ENCODE peak calls at places on chromosomes 12 and 14, in seven cellular contexts. One of them, this sample, is unnamed.

GRCh38 chr12:88258396-88258795 is 116.3 kb downstream of the TMTC3 start:
- DNase-seq in fibroblast of lung: no peak
- DNase-seq in K562: no peak
- DNase-seq in BJ: peak
- DNase-seq in A549: no peak
- DNase-seq in AG04450: no peak
- DNase-seq in CD4-positive, alpha-beta T cell: no peak
- DNase-seq in this sample: peak

GRCh38 chr12:10111451-10111850 is 12.7 kb upstream of the CLEC1A start:
- DNase-seq in fibroblast of lung: no peak
- DNase-seq in AG04450: no peak
- DNase-seq in BJ: no peak
- DNase-seq in CD4-positive, alpha-beta T cell: no peak
- DNase-seq in K562: peak
- DNase-seq in A549: no peak
- DNase-seq in this sample: no peak

GRCh38 chr14:95432152-95433093 is 84.0 kb downstream of the SYNE3 start:
- DNase-seq in AG04450: no peak
- DNase-seq in BJ: no peak
- DNase-seq in CD4-positive, alpha-beta T cell: no peak
- DNase-seq in K562: peak
- DNase-seq in A549: peak
- DNase-seq in fibroblast of lung: peak
- DNase-seq in this sample: no peak

GRCh38 chr12:121404734-121405133 is 4.8 kb downstream of the RNF34 start:
- DNase-seq in BJ: no peak
- DNase-seq in CD4-positive, alpha-beta T cell: no peak
- DNase-seq in K562: peak
- DNase-seq in AG04450: no peak
- DNase-seq in A549: no peak
- DNase-seq in fibroblast of lung: no peak
- DNase-seq in this sample: no peak

GRCh38 chr14:61260939-61261776 is 20.0 kb downstream of the TMEM30B start:
- DNase-seq in CD4-positive, alpha-beta T cell: no peak
- DNase-seq in AG04450: peak
- DNase-seq in BJ: peak
- DNase-seq in K562: no peak
- DNase-seq in A549: peak
- DNase-seq in fibroblast of lung: peak
- DNase-seq in this sample: peak

GRCh38 chr14:68820536-68820935 is 27.7 kb upstream of the ZFP36L1 start:
- DNase-seq in AG04450: no peak
- DNase-seq in CD4-positive, alpha-beta T cell: no peak
- DNase-seq in fibroblast of lung: no peak
- DNase-seq in A549: no peak
- DNase-seq in BJ: no peak
- DNase-seq in K562: no peak
- DNase-seq in this sample: no peak

GRCh38 chr12:68011206-68011881 is 22.1 kb downstream of the IFNG-AS1 start:
- DNase-seq in A549: no peak
- DNase-seq in BJ: no peak
- DNase-seq in K562: no peak
- DNase-seq in AG04450: no peak
- DNase-seq in CD4-positive, alpha-beta T cell: no peak
- DNase-seq in fibroblast of lung: no peak
- DNase-seq in this sample: no peak

GRCh38 chr12:57235012-57235727 is 5.7 kb downstream of the SHMT2 start:
- DNase-seq in A549: no peak
- DNase-seq in AG04450: no peak
- DNase-seq in fibroblast of lung: peak
- DNase-seq in BJ: no peak
- DNase-seq in K562: peak
- DNase-seq in CD4-positive, alpha-beta T cell: no peak
- DNase-seq in this sample: no peak

GRCh38 chr12:111274820-111275219 is 94.1 kb downstream of the PHETA1 start:
- DNase-seq in BJ: no peak
- DNase-seq in A549: no peak
- DNase-seq in CD4-positive, alpha-beta T cell: no peak
- DNase-seq in K562: peak
- DNase-seq in fibroblast of lung: no peak
- DNase-seq in AG04450: no peak
- DNase-seq in this sample: no peak

GRCh38 chr12:99611590-99611989 is 36.0 kb upstream of the GARIN6 start:
- DNase-seq in K562: no peak
- DNase-seq in BJ: no peak
- DNase-seq in AG04450: no peak
- DNase-seq in CD4-positive, alpha-beta T cell: no peak
- DNase-seq in A549: no peak
- DNase-seq in fibroblast of lung: peak
- DNase-seq in this sample: no peak

GRCh38 chr12:32462908-32463307 is 63.5 kb downstream of the FGD4 start:
- DNase-seq in K562: no peak
- DNase-seq in CD4-positive, alpha-beta T cell: no peak
- DNase-seq in A549: no peak
- DNase-seq in fibroblast of lung: no peak
- DNase-seq in AG04450: no peak
- DNase-seq in BJ: no peak
- DNase-seq in this sample: no peak

GRCh38 chr14:65377576-65377975 is 35.0 kb upstream of the FUT8 start:
- DNase-seq in BJ: no peak
- DNase-seq in AG04450: no peak
- DNase-seq in fibroblast of lung: no peak
- DNase-seq in K562: no peak
- DNase-seq in A549: peak
- DNase-seq in CD4-positive, alpha-beta T cell: no peak
- DNase-seq in this sample: peak

GRCh38 chr12:3744216-3744883 is 8.6 kb downstream of the CRACR2A start:
- DNase-seq in fibroblast of lung: no peak
- DNase-seq in AG04450: no peak
- DNase-seq in BJ: no peak
- DNase-seq in K562: no peak
- DNase-seq in A549: no peak
- DNase-seq in CD4-positive, alpha-beta T cell: no peak
- DNase-seq in this sample: no peak

GRCh38 chr12:121823727-121824115 is 19.9 kb downstream of the SETD1B start:
- DNase-seq in AG04450: no peak
- DNase-seq in A549: no peak
- DNase-seq in BJ: no peak
- DNase-seq in K562: no peak
- DNase-seq in CD4-positive, alpha-beta T cell: no peak
- DNase-seq in fibroblast of lung: no peak
- DNase-seq in this sample: no peak

GRCh38 chr14:24414732-24415420 is 14.6 kb downstream of the CBLN3 start:
- DNase-seq in A549: no peak
- DNase-seq in BJ: no peak
- DNase-seq in CD4-positive, alpha-beta T cell: no peak
- DNase-seq in AG04450: no peak
- DNase-seq in K562: no peak
- DNase-seq in fibroblast of lung: no peak
- DNase-seq in this sample: no peak

GRCh38 chr12:65279387-65280112 is 1.1 kb downstream of the MSRB3 start:
- DNase-seq in K562: no peak
- DNase-seq in fibroblast of lung: no peak
- DNase-seq in CD4-positive, alpha-beta T cell: no peak
- DNase-seq in BJ: no peak
- DNase-seq in A549: no peak
- DNase-seq in AG04450: no peak
- DNase-seq in this sample: no peak

GRCh38 chr14:72779679-72780078 is 114.2 kb downstream of the DPF3 start:
- DNase-seq in BJ: no peak
- DNase-seq in CD4-positive, alpha-beta T cell: no peak
- DNase-seq in AG04450: no peak
- DNase-seq in fibroblast of lung: no peak
- DNase-seq in A549: no peak
- DNase-seq in K562: no peak
- DNase-seq in this sample: no peak

DNA sequence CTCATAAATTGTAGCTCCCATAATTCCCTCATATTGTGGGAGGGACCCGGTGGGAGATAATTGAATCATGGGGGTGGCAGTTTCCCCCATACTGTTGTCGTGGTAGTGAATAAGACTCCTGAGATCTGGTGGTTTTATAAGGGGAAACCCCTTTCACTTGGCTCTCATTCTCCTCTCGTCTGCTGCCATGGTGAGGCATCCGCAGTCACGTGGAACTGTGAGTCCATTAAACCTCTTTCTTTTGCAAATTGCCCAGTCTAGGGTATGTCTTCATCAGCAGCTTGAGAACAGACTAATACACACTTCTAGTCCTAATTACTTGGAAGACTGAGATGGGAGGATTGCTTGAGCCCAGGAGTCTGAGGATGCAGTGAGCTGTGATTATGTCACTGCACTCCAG is 64.4 kb downstream of the TMX1 start:
- DNase-seq in A549: peak
- DNase-seq in fibroblast of lung: peak
- DNase-seq in CD4-positive, alpha-beta T cell: no peak
- DNase-seq in AG04450: no peak
- DNase-seq in K562: no peak
- DNase-seq in BJ: no peak
- DNase-seq in this sample: no peak
- TF ChIP-seq CTCF in A549: no peak
- TF ChIP-seq CTCF in fibroblast of lung: no peak
- TF ChIP-seq CTCF in CD4-positive, alpha-beta T cell: no peak
- TF ChIP-seq CTCF in AG04450: no peak
- TF ChIP-seq CTCF in K562: no peak
- TF ChIP-seq CTCF in BJ: no peak
- TF ChIP-seq CTCF in this sample: no peak

DNA sequence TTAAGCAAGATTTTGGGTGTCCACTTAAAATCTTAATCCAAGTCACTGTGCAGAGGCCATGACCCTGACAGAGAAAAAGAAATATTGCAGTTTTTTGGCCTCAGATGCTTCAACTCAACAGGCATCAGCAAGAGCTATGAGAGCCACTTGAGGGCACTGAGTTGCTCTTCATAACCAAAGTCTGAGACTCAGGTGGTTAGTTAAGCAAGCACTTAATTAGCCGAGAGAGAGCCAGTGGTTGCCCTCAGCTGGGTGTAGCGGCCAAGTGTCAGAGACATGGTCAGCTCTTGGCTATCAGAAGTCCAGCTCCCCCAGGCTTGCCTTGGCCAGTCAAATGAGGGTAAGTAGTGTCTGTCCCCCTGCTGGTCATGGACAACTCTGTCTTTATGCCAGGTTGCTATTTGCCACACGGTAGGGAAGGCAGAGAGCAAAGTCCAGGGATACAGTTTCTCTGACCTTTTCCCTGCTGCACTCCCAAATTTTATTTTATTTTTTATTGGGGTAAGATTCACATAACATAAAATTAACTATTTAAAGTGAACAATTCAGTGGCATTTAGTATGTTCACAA is 9.0 kb upstream of the KRT71 start:
- DNase-seq in A549: peak
- DNase-seq in fibroblast of lung: no peak
- DNase-seq in BJ: no peak
- DNase-seq in AG04450: no peak
- DNase-seq in CD4-positive, alpha-beta T cell: no peak
- DNase-seq in K562: peak
- DNase-seq in this sample: no peak
- TF ChIP-seq CTCF in A549: peak
- TF ChIP-seq CTCF in fibroblast of lung: no peak
- TF ChIP-seq CTCF in BJ: peak
- TF ChIP-seq CTCF in AG04450: no peak
- TF ChIP-seq CTCF in CD4-positive, alpha-beta T cell: no peak
- TF ChIP-seq CTCF in K562: peak
- TF ChIP-seq CTCF in this sample: peak

GRCh38 chr12:70365648-70366518 is at the start of gene KCNMB4:
- DNase-seq in A549: peak
- DNase-seq in AG04450: no peak
- DNase-seq in K562: peak
- DNase-seq in CD4-positive, alpha-beta T cell: peak
- DNase-seq in fibroblast of lung: peak
- DNase-seq in BJ: no peak
- DNase-seq in this sample: no peak

GRCh38 chr12:70367268-70368141 is 1.4 kb downstream of the KCNMB4 start:
- DNase-seq in CD4-positive, alpha-beta T cell: no peak
- DNase-seq in A549: no peak
- DNase-seq in AG04450: no peak
- DNase-seq in K562: no peak
- DNase-seq in fibroblast of lung: peak
- DNase-seq in BJ: no peak
- DNase-seq in this sample: no peak

GRCh38 chr12:70366581-70367267 is 634 bp downstream of the KCNMB4 start:
- DNase-seq in CD4-positive, alpha-beta T cell: peak
- DNase-seq in K562: peak
- DNase-seq in AG04450: peak
- DNase-seq in A549: peak
- DNase-seq in BJ: no peak
- DNase-seq in fibroblast of lung: peak
- DNase-seq in this sample: no peak

GRCh38 chr12:70364695-70365397 is 1.2 kb upstream of the KCNMB4 start:
- DNase-seq in BJ: no peak
- DNase-seq in fibroblast of lung: no peak
- DNase-seq in K562: no peak
- DNase-seq in AG04450: no peak
- DNase-seq in A549: peak
- DNase-seq in CD4-positive, alpha-beta T cell: no peak
- DNase-seq in this sample: no peak

GRCh38 chr12:70365398-70365647 is 767 bp upstream of the KCNMB4 start:
- DNase-seq in BJ: no peak
- DNase-seq in A549: no peak
- DNase-seq in AG04450: no peak
- DNase-seq in K562: no peak
- DNase-seq in fibroblast of lung: peak
- DNase-seq in CD4-positive, alpha-beta T cell: no peak
- DNase-seq in this sample: no peak
- TF ChIP-seq CTCF in BJ: no peak
- TF ChIP-seq CTCF in A549: no peak
- TF ChIP-seq CTCF in AG04450: no peak
- TF ChIP-seq CTCF in K562: no peak
- TF ChIP-seq CTCF in fibroblast of lung: no peak
- TF ChIP-seq CTCF in CD4-positive, alpha-beta T cell: no peak
- TF ChIP-seq CTCF in this sample: no peak

GRCh38 chr12:55831407-55831880 is 2.1 kb upstream of the DNAJC14 start:
- DNase-seq in CD4-positive, alpha-beta T cell: no peak
- DNase-seq in A549: no peak
- DNase-seq in K562: no peak
- DNase-seq in BJ: no peak
- DNase-seq in fibroblast of lung: no peak
- DNase-seq in AG04450: no peak
- DNase-seq in this sample: no peak

GRCh38 chr12:55829967-55830600 is 697 bp upstream of the DNAJC14 start:
- DNase-seq in K562: peak
- DNase-seq in A549: peak
- DNase-seq in fibroblast of lung: peak
- DNase-seq in BJ: no peak
- DNase-seq in CD4-positive, alpha-beta T cell: peak
- DNase-seq in AG04450: no peak
- DNase-seq in this sample: no peak

GRCh38 chr12:55828357-55828756 is 1.0 kb downstream of the DNAJC14 start:
- DNase-seq in AG04450: no peak
- DNase-seq in fibroblast of lung: no peak
- DNase-seq in BJ: no peak
- DNase-seq in CD4-positive, alpha-beta T cell: no peak
- DNase-seq in A549: no peak
- DNase-seq in K562: no peak
- DNase-seq in this sample: no peak

GRCh38 chr12:55830601-55831406 is 1.4 kb upstream of the DNAJC14 start:
- DNase-seq in BJ: no peak
- DNase-seq in fibroblast of lung: peak
- DNase-seq in CD4-positive, alpha-beta T cell: peak
- DNase-seq in K562: peak
- DNase-seq in A549: peak
- DNase-seq in AG04450: no peak
- DNase-seq in this sample: no peak

GRCh38 chr12:55833056-55833455 is 3.7 kb upstream of the DNAJC14 start:
- DNase-seq in A549: no peak
- DNase-seq in fibroblast of lung: no peak
- DNase-seq in K562: no peak
- DNase-seq in AG04450: no peak
- DNase-seq in BJ: no peak
- DNase-seq in CD4-positive, alpha-beta T cell: no peak
- DNase-seq in this sample: no peak
- TF ChIP-seq CTCF in A549: no peak
- TF ChIP-seq CTCF in fibroblast of lung: no peak
- TF ChIP-seq CTCF in K562: no peak
- TF ChIP-seq CTCF in AG04450: no peak
- TF ChIP-seq CTCF in BJ: no peak
- TF ChIP-seq CTCF in CD4-positive, alpha-beta T cell: no peak
- TF ChIP-seq CTCF in this sample: no peak

This sample was measured in AG09309.